ENCODE peak calls at places on chromosomes 2 and 18, in six cellular contexts. U, H, I, O, W and T are unnamed samples.

GRCh38 chr2:179985163-179985820 is 21.8 kb downstream of the CWC22 start:
- DNase-seq in U (no peak), H (no peak), I (no peak), O (no peak), W (no peak), T (no peak)

GRCh38 chr18:32661486-32662299 is 111.1 kb downstream of the KLHL14 start:
- DNase-seq in U (no peak), H (peak), I (no peak), O (no peak), W (peak), T (peak)

GRCh38 chr2:98483257-98483861 is 38.7 kb downstream of the INPP4A start:
- DNase-seq in U (peak), H (no peak), I (no peak), O (no peak), W (no peak), T (no peak)

GRCh38 chr2:112876971-112877361 is 34.0 kb upstream of the IL37 start:
- DNase-seq in U (no peak), H (no peak), I (no peak), O (no peak), W (no peak), T (peak)

GRCh38 chr18:57843403-57843802 is 40.3 kb upstream of the ATP8B1 start:
- DNase-seq in U (no peak), H (no peak), I (no peak), O (no peak), W (no peak), T (no peak)

GRCh38 chr2:96073170-96073775 is 38.6 kb upstream of the GPAT2 start:
- DNase-seq in U (no peak), H (no peak), I (no peak), O (no peak), W (no peak), T (no peak)

GRCh38 chr2:8334866-8335325 is 347.0 kb upstream of the ID2 start:
- DNase-seq in U (no peak), H (no peak), I (no peak), O (no peak), W (no peak), T (no peak)

GRCh38 chr2:46800218-46800617 is 115.4 kb downstream of the MCFD2 start:
- DNase-seq in U (no peak), H (no peak), I (no peak), O (no peak), W (no peak), T (no peak)

GRCh38 chr18:59907660-59908059 is 7.9 kb downstream of the PMAIP1 start:
- DNase-seq in U (no peak), H (no peak), I (no peak), O (no peak), W (no peak), T (no peak)

GRCh38 chr2:120390381-120391055 is 44.6 kb downstream of the INHBB start:
- DNase-seq in U (peak), H (no peak), I (no peak), O (no peak), W (no peak), T (no peak)

GRCh38 chr2:133503323-133503722 is 64.9 kb downstream of the NCKAP5 start:
- DNase-seq in U (no peak), H (no peak), I (no peak), O (no peak), W (no peak), T (no peak)

GRCh38 chr2:17313261-17313660 is 205.0 kb downstream of the RAD51AP2 start:
- DNase-seq in U (no peak), H (no peak), I (no peak), O (no peak), W (peak), T (no peak)

GRCh38 chr2:6186332-6187100 is 494.3 kb downstream of the SOX11 start:
- DNase-seq in U (no peak), H (peak), I (no peak), O (no peak), W (peak), T (no peak)

GRCh38 chr2:69385443-69386151 is 1.4 kb downstream of the GFPT1 start:
- DNase-seq in U (no peak), H (no peak), I (no peak), O (no peak), W (no peak), T (no peak)

GRCh38 chr2:217920879-217921603 is 81.8 kb downstream of the TNS1 start:
- DNase-seq in U (no peak), H (no peak), I (no peak), O (no peak), W (peak), T (no peak)

GRCh38 chr2:37711831-37712230 is 40.4 kb upstream of the CDC42EP3 start:
- DNase-seq in U (no peak), H (peak), I (no peak), O (no peak), W (peak), T (peak)

GRCh38 chr2:217918220-217919024 is 84.4 kb downstream of the TNS1 start:
- DNase-seq in U (no peak), H (no peak), I (no peak), O (no peak), W (no peak), T (no peak)

GRCh38 chr2:217906787-217907186 is 96.0 kb downstream of the TNS1 start:
- DNase-seq in U (no peak), H (no peak), I (no peak), O (no peak), W (no peak), T (no peak)

GRCh38 chr2:61272421-61273070 is 110.6 kb downstream of the C2orf74 start:
- DNase-seq in U (no peak), H (no peak), I (no peak), O (no peak), W (no peak), T (no peak)

GRCh38 chr2:144378551-144378950 is 141.4 kb downstream of the ZEB2 start:
- DNase-seq in U (no peak), H (no peak), I (no peak), O (no peak), W (no peak), T (no peak)

GRCh38 chr2:201798252-201798918 is 8.0 kb upstream of the CDK15 start:
- DNase-seq in U (no peak), H (peak), I (no peak), O (no peak), W (peak), T (peak)